ENCODE peak calls at places on chromosomes 2 and 18, in five cellular contexts. V is T-helper 2 cell, Z is HL-60, T is DMS 273 treated with DMSO at 0.1 percent for 48 hours, C is myocyte. I is an unnamed sample.

GRCh38 chr2:20614201-20615045 is 36.5 kb downstream of the HS1BP3 start:
- DNase-seq in Z (no peak), C (peak), T (no peak), V (no peak), I (no peak)

GRCh38 chr18:3832211-3832610 is 382.2 kb downstream of the TGIF1 start:
- DNase-seq in C (no peak), T (no peak), Z (no peak), V (no peak), I (no peak)

GRCh38 chr2:232984451-232985207 is 28.4 kb downstream of the NGEF start:
- DNase-seq in T (no peak), V (no peak), Z (no peak), C (no peak), I (no peak)

GRCh38 chr2:19807866-19808265 is 93.9 kb downstream of the TTC32 start:
- DNase-seq in Z (no peak), C (no peak), T (no peak), V (no peak), I (no peak)

GRCh38 chr2:16429431-16429830 is 236.2 kb downstream of the CYRIA start:
- DNase-seq in C (no peak), T (no peak), Z (no peak), V (no peak), I (no peak)

GRCh38 chr2:26316041-26316440 is 29.9 kb upstream of the SELENOI start:
- DNase-seq in V (no peak), C (peak), T (no peak), Z (no peak), I (no peak)

GRCh38 chr2:34096552-34097171 is 497.6 kb upstream of the FAM98A start:
- DNase-seq in V (peak), T (peak), Z (no peak), C (peak), I (peak)

GRCh38 chr2:237669628-237670351 is 42.4 kb downstream of the LRRFIP1 start:
- DNase-seq in T (no peak), Z (no peak), V (no peak), C (peak), I (no peak)

GRCh38 chr2:241822264-241822623 is 13.3 kb downstream of the NEU4 start:
- DNase-seq in V (no peak), Z (no peak), C (no peak), T (no peak), I (no peak)

GRCh38 chr2:60634443-60634842 is 81.0 kb upstream of the BCL11A start:
- DNase-seq in V (no peak), C (no peak), T (no peak), Z (no peak), I (no peak)

GRCh38 chr2:189698020-189698887 is 23.8 kb downstream of the ANKAR start:
- DNase-seq in T (no peak), V (peak), Z (no peak), C (peak), I (no peak)

GRCh38 chr2:188852752-188853151 is 121.4 kb upstream of the COL3A1 start:
- DNase-seq in V (no peak), T (no peak), Z (no peak), C (no peak), I (no peak)

GRCh38 chr18:79523738-79524180 is 128.0 kb downstream of the NFATC1 start:
- DNase-seq in V (peak), C (no peak), Z (peak), T (no peak), I (no peak)

GRCh38 chr2:175180701-175181103 is 808 bp downstream of the ATP5MC3 start:
- DNase-seq in Z (no peak), V (peak), T (no peak), C (peak), I (peak)

GRCh38 chr2:150295544-150295943 is 191.9 kb downstream of the RND3 start:
- DNase-seq in V (no peak), C (no peak), T (no peak), Z (no peak), I (no peak)

GRCh38 chr2:241018051-241018891 is 19.9 kb downstream of the SNED1 start:
- DNase-seq in C (no peak), T (no peak), Z (no peak), V (no peak), I (no peak)

GRCh38 chr2:225458431-225459117 is 59.1 kb downstream of the NYAP2 start:
- DNase-seq in T (no peak), Z (no peak), C (no peak), V (no peak), I (no peak)

GRCh38 chr2:203437516-203437915 is 97.6 kb downstream of the RAPH1 start:
- DNase-seq in V (no peak), C (no peak), Z (no peak), T (no peak), I (no peak)

GRCh38 chr2:10097352-10098148 is 17.3 kb upstream of the CYS1 start:
- DNase-seq in T (peak), V (no peak), Z (no peak), C (peak), I (peak)

GRCh38 chr2:190158798-190159434 is 96.4 kb upstream of the MSTN start:
- DNase-seq in C (no peak), Z (no peak), V (no peak), T (no peak), I (no peak)

GRCh38 chr2:164655750-164656149 is 34.5 kb upstream of the GRB14 start:
- DNase-seq in T (no peak), V (no peak), Z (no peak), C (peak), I (no peak)

GRCh38 chr2:70557171-70557838 is 3.7 kb upstream of the TGFA start:
- DNase-seq in T (no peak), Z (no peak), C (no peak), V (no peak), I (peak)

GRCh38 chr2:7424481-7424880 is 507.3 kb downstream of the RNF144A start:
- DNase-seq in V (no peak), C (no peak), T (peak), Z (no peak), I (no peak)

GRCh38 chr2:37324536-37324785 is 172 bp downstream of the PRKD3 start:
- DNase-seq in C (no peak), V (no peak), T (no peak), Z (peak), I (no peak)

GRCh38 chr2:191478754-191479679 is 198.9 kb upstream of the NABP1 start:
- DNase-seq in T (peak), Z (no peak), C (no peak), V (no peak), I (no peak)

GRCh38 chr2:222882484-222882928 is 21.7 kb downstream of the ACSL3 start:
- DNase-seq in C (no peak), Z (no peak), V (no peak), T (no peak), I (no peak)

I was measured in caudate nucleus.